ENCODE peak calls at places on chromosomes 12 and 14, in five cellular contexts. One of them, this sample, is unnamed.

GRCh38 chr14:59346329-59346728 is 118.9 kb downstream of the GPR135 start:
- DNase-seq in AG08395: no peak
- DNase-seq in brain microvascular endothelial cell: no peak
- DNase-seq in CD4-positive, alpha-beta T cell: no peak
- DNase-seq in NCI-H446: no peak
- DNase-seq in this sample: no peak

GRCh38 chr14:23154876-23155587 is 28.4 kb downstream of the SLC7A8 start:
- DNase-seq in AG08395: peak
- DNase-seq in brain microvascular endothelial cell: peak
- DNase-seq in CD4-positive, alpha-beta T cell: no peak
- DNase-seq in NCI-H446: peak
- DNase-seq in this sample: peak

GRCh38 chr14:72818998-72819397 is 74.9 kb downstream of the DPF3 start:
- DNase-seq in AG08395: no peak
- DNase-seq in brain microvascular endothelial cell: no peak
- DNase-seq in CD4-positive, alpha-beta T cell: no peak
- DNase-seq in NCI-H446: no peak
- DNase-seq in this sample: no peak

GRCh38 chr14:64550539-64551333 is 975 bp downstream of the PPP1R36 start:
- DNase-seq in AG08395: no peak
- DNase-seq in brain microvascular endothelial cell: no peak
- DNase-seq in CD4-positive, alpha-beta T cell: no peak
- DNase-seq in NCI-H446: no peak
- DNase-seq in this sample: no peak

GRCh38 chr12:24360907-24361306 is 411.4 kb upstream of the SOX5 start:
- DNase-seq in AG08395: no peak
- DNase-seq in brain microvascular endothelial cell: peak
- DNase-seq in CD4-positive, alpha-beta T cell: no peak
- DNase-seq in NCI-H446: no peak
- DNase-seq in this sample: peak

GRCh38 chr14:101083564-101084435 is 180.3 kb upstream of the RTL1 start:
- DNase-seq in AG08395: no peak
- DNase-seq in brain microvascular endothelial cell: no peak
- DNase-seq in CD4-positive, alpha-beta T cell: no peak
- DNase-seq in NCI-H446: no peak
- DNase-seq in this sample: no peak

GRCh38 chr12:9087087-9087835 is 28.5 kb downstream of the A2M start:
- DNase-seq in AG08395: no peak
- DNase-seq in brain microvascular endothelial cell: no peak
- DNase-seq in CD4-positive, alpha-beta T cell: no peak
- DNase-seq in NCI-H446: no peak
- DNase-seq in this sample: no peak

GRCh38 chr12:126926023-126926600 is 1340.9 kb upstream of the TMEM132C start:
- DNase-seq in AG08395: no peak
- DNase-seq in brain microvascular endothelial cell: no peak
- DNase-seq in CD4-positive, alpha-beta T cell: no peak
- DNase-seq in NCI-H446: no peak
- DNase-seq in this sample: no peak

GRCh38 chr12:19055589-19055988 is 73.9 kb upstream of the PLEKHA5 start:
- DNase-seq in AG08395: no peak
- DNase-seq in brain microvascular endothelial cell: no peak
- DNase-seq in CD4-positive, alpha-beta T cell: no peak
- DNase-seq in NCI-H446: no peak
- DNase-seq in this sample: no peak

GRCh38 chr14:90140298-90140955 is 78.6 kb downstream of the KCNK13 start:
- DNase-seq in AG08395: no peak
- DNase-seq in brain microvascular endothelial cell: peak
- DNase-seq in CD4-positive, alpha-beta T cell: no peak
- DNase-seq in NCI-H446: no peak
- DNase-seq in this sample: peak

GRCh38 chr12:117098361-117099217 is 627 bp downstream of the TESC start:
- DNase-seq in AG08395: no peak
- DNase-seq in brain microvascular endothelial cell: no peak
- DNase-seq in CD4-positive, alpha-beta T cell: no peak
- DNase-seq in NCI-H446: no peak
- DNase-seq in this sample: no peak

GRCh38 chr14:56156096-56156495 is 37.9 kb downstream of the PELI2 start:
- DNase-seq in AG08395: no peak
- DNase-seq in brain microvascular endothelial cell: no peak
- DNase-seq in CD4-positive, alpha-beta T cell: no peak
- DNase-seq in NCI-H446: no peak
- DNase-seq in this sample: no peak

GRCh38 chr12:96906849-96907664 is at the start of gene NEDD1:
- DNase-seq in AG08395: peak
- DNase-seq in brain microvascular endothelial cell: peak
- DNase-seq in CD4-positive, alpha-beta T cell: peak
- DNase-seq in NCI-H446: peak
- DNase-seq in this sample: peak

GRCh38 chr14:40197344-40197743 is 765.1 kb upstream of the FBXO33 start:
- DNase-seq in AG08395: no peak
- DNase-seq in brain microvascular endothelial cell: no peak
- DNase-seq in CD4-positive, alpha-beta T cell: no peak
- DNase-seq in NCI-H446: no peak
- DNase-seq in this sample: no peak

This sample was measured in H4.